ENCODE peak calls at places on chromosome 22, in eight cellular contexts. P is left cardiac atrium; X is natural killer cell; S is foreskin keratinocyte; J is right lobe of liver; A is Panc1; W is activated T-cell treated with anti-CD3 and anti-CD28 coated beads, Interleukin-2, amount 50 U/mL, for 72 hours; Z is CD8-positive, alpha-beta T cell. N is an unnamed sample.

GRCh38 chr22:46242023-46242422 is 8.1 kb downstream of the CDPF1 start:
- ATAC-seq in P (no peak), X (no peak), S (no peak), J (no peak), A (no peak), W (no peak), Z (no peak), N (no peak)

GRCh38 chr22:24460418-24461089 is 33.2 kb downstream of the ADORA2A start:
- ATAC-seq in P (no peak), X (no peak), S (no peak), J (no peak), A (no peak), W (peak), Z (no peak), N (no peak)

GRCh38 chr22:36552300-36552699 is 23.3 kb upstream of the EIF3D start:
- ATAC-seq in P (no peak), X (no peak), S (no peak), J (peak), A (no peak), W (no peak), Z (no peak), N (no peak)

GRCh38 chr22:37968452-37969251 is 15.2 kb downstream of the POLR2F start:
- ATAC-seq in P (no peak), X (no peak), S (no peak), J (no peak), A (no peak), W (no peak), Z (no peak), N (no peak)

GRCh38 chr22:37519268-37520195 is at the start of gene CARD10:
- ATAC-seq in P (peak), X (peak), S (peak), J (peak), A (peak), W (peak), Z (peak), N (peak)

GRCh38 chr22:47556473-47556872 is 794.0 kb downstream of the TBC1D22A start:
- ATAC-seq in P (no peak), X (no peak), S (no peak), J (no peak), A (no peak), W (no peak), Z (no peak), N (no peak)

GRCh38 chr22:20965104-20965887 is 1.8 kb upstream of the AIFM3 start:
- ATAC-seq in P (peak), X (no peak), S (no peak), J (no peak), A (no peak), W (peak), Z (peak), N (peak)

GRCh38 chr22:21055880-21056319 is 10.2 kb downstream of the LRRC74B start:
- ATAC-seq in P (no peak), X (no peak), S (no peak), J (no peak), A (no peak), W (no peak), Z (no peak), N (no peak)

GRCh38 chr22:40525250-40525884 is 111.2 kb downstream of the MRTFA start:
- ATAC-seq in P (peak), X (peak), S (peak), J (peak), A (peak), W (peak), Z (peak), N (peak)

GRCh38 chr22:25131198-25131887 is 68.3 kb upstream of the CRYBB3 start:
- ATAC-seq in P (no peak), X (no peak), S (no peak), J (peak), A (no peak), W (no peak), Z (no peak), N (no peak)

GRCh38 chr22:42313804-42314581 is 43.5 kb upstream of the TCF20 start:
- ATAC-seq in P (peak), X (peak), S (peak), J (peak), A (peak), W (peak), Z (peak), N (peak)

GRCh38 chr22:29128891-29129643 is 56.2 kb downstream of the KREMEN1 start:
- ATAC-seq in P (peak), X (no peak), S (no peak), J (no peak), A (no peak), W (no peak), Z (no peak), N (peak)

GRCh38 chr22:50733521-50734342 is 4.3 kb upstream of the ACR start:
- ATAC-seq in P (no peak), X (no peak), S (no peak), J (peak), A (peak), W (no peak), Z (no peak), N (peak)

GRCh38 chr22:32760815-32761214 is 40.7 kb upstream of the TIMP3 start:
- ATAC-seq in P (peak), X (no peak), S (no peak), J (peak), A (no peak), W (no peak), Z (no peak), N (no peak)

GRCh38 chr22:31983911-31984661 is 39.8 kb downstream of the YWHAH start:
- ATAC-seq in P (no peak), X (no peak), S (no peak), J (no peak), A (no peak), W (no peak), Z (no peak), N (no peak)

GRCh38 chr22:36362819-36363377 is 24.9 kb downstream of the MYH9 start:
- ATAC-seq in P (no peak), X (no peak), S (peak), J (no peak), A (no peak), W (peak), Z (no peak), N (peak)

GRCh38 chr22:39408173-39408572 is 8.6 kb downstream of the TAB1 start:
- ATAC-seq in P (no peak), X (no peak), S (no peak), J (no peak), A (no peak), W (no peak), Z (no peak), N (no peak)